ENCODE peak calls at places on chromosomes 6 and 20, in four cellular contexts. G, Y, B and K are unnamed samples.

GRCh38 chr6:53605543-53606235 is 59.9 kb downstream of the KLHL31 start:
- DNase-seq in B (no peak), G (no peak), Y (no peak), K (no peak)

GRCh38 chr6:122622404-122622938 is 12.3 kb downstream of the PKIB start:
- DNase-seq in B (no peak), Y (no peak), G (no peak), K (no peak)

GRCh38 chr20:57247292-57247975 is 19.0 kb downstream of the BMP7 start:
- DNase-seq in Y (no peak), G (no peak), B (no peak), K (no peak)

GRCh38 chr6:125888989-125889656 is 67.4 kb upstream of the HINT3 start:
- DNase-seq in B (no peak), G (peak; percentile 54), Y (peak; percentile 62), K (no peak)

GRCh38 chr20:58953050-58953449 is 28.0 kb upstream of the NELFCD start:
- DNase-seq in Y (no peak), G (no peak), B (no peak), K (no peak)

GRCh38 chr20:20802328-20802727 is 89.9 kb upstream of the RALGAPA2 start:
- DNase-seq in B (no peak), Y (peak; percentile 24), G (no peak), K (no peak)

GRCh38 chr20:3765171-3765887 is 2.2 kb downstream of the ADISSP start:
- DNase-seq in B (no peak), Y (no peak), G (no peak), K (no peak)

GRCh38 chr20:50911716-50912115 is 19.5 kb downstream of the ADNP start:
- DNase-seq in G (no peak), B (no peak), Y (no peak), K (no peak)

GRCh38 chr20:1185781-1186334 is 1.1 kb upstream of the TMEM74B start:
- DNase-seq in Y (peak; percentile 51), B (peak; percentile 9), G (no peak), K (peak; percentile 45)

GRCh38 chr20:47669927-47670890 is 115.1 kb downstream of the SULF2 start:
- DNase-seq in Y (no peak), B (no peak), G (no peak), K (no peak)

GRCh38 chr6:168867247-168868102 is 386.2 kb downstream of the THBS2 start:
- DNase-seq in Y (no peak), B (no peak), G (no peak), K (no peak)

GRCh38 chr20:6636209-6637159 is 131.0 kb upstream of the BMP2 start:
- DNase-seq in B (no peak), G (peak; percentile 69), Y (peak; percentile 77), K (no peak)

GRCh38 chr6:43673444-43674063 is 14.0 kb downstream of the MRPS18A start:
- DNase-seq in B (no peak), Y (no peak), G (no peak), K (no peak)

GRCh38 chr6:21992178-21992967 is 304.5 kb downstream of the PRL start:
- DNase-seq in B (no peak), G (peak; percentile 71), Y (peak; percentile 67), K (no peak)

GRCh38 chr6:29447670-29448069 is 8.6 kb downstream of the OR10C1 start:
- DNase-seq in G (peak; percentile 41), B (no peak), Y (no peak), K (no peak)

GRCh38 chr6:80165143-80165542 is 58.7 kb downstream of the BCKDHB start:
- DNase-seq in Y (no peak), G (no peak), B (no peak), K (peak; percentile 13)

GRCh38 chr6:56399672-56400263 is 152.4 kb upstream of the COL21A1 start:
- DNase-seq in B (no peak), Y (no peak), G (no peak), K (no peak)

GRCh38 chr20:53622247-53623114 is 28.8 kb upstream of the ZNF217 start:
- DNase-seq in G (no peak), Y (no peak), B (no peak), K (no peak)

GRCh38 chr6:83051386-83052172 is 14.1 kb downstream of the UBE3D start:
- DNase-seq in Y (peak; percentile 21), B (no peak), G (no peak), K (no peak)